ENCODE peak calls at places on chromosomes 5 and 9, in eight cellular contexts. One of them, this sample, is unnamed.

GRCh38 chr9:96874947-96875459 is 20.7 kb upstream of the ZNF782 start:
- DNase-seq in tibial artery: no peak
- DNase-seq in GM12864: peak
- DNase-seq in bronchial epithelial cell: peak
- DNase-seq in fibroblast of mammary gland: peak
- DNase-seq in mucosa of descending colon: peak
- DNase-seq in dorsolateral prefrontal cortex: no peak
- DNase-seq in mesothelial cell of epicardium: no peak
- DNase-seq in this sample: no peak

GRCh38 chr5:35229076-35230042 is 928 bp downstream of the PRLR start:
- DNase-seq in tibial artery: no peak
- DNase-seq in GM12864: no peak
- DNase-seq in bronchial epithelial cell: no peak
- DNase-seq in fibroblast of mammary gland: peak
- DNase-seq in mucosa of descending colon: peak
- DNase-seq in dorsolateral prefrontal cortex: no peak
- DNase-seq in mesothelial cell of epicardium: peak
- DNase-seq in this sample: no peak

GRCh38 chr5:107469485-107469884 is 201.3 kb downstream of the EFNA5 start:
- DNase-seq in tibial artery: no peak
- DNase-seq in GM12864: no peak
- DNase-seq in bronchial epithelial cell: peak
- DNase-seq in fibroblast of mammary gland: peak
- DNase-seq in mucosa of descending colon: no peak
- DNase-seq in dorsolateral prefrontal cortex: no peak
- DNase-seq in mesothelial cell of epicardium: no peak
- DNase-seq in this sample: no peak

GRCh38 chr5:113513384-113514262 is at the start of gene YTHDC2:
- DNase-seq in tibial artery: peak
- DNase-seq in GM12864: peak
- DNase-seq in bronchial epithelial cell: peak
- DNase-seq in fibroblast of mammary gland: peak
- DNase-seq in mucosa of descending colon: peak
- DNase-seq in dorsolateral prefrontal cortex: peak
- DNase-seq in mesothelial cell of epicardium: peak
- DNase-seq in this sample: peak

GRCh38 chr9:127163409-127163808 is 41.0 kb upstream of the ANGPTL2 start:
- DNase-seq in tibial artery: no peak
- DNase-seq in GM12864: peak
- DNase-seq in bronchial epithelial cell: peak
- DNase-seq in fibroblast of mammary gland: peak
- DNase-seq in mucosa of descending colon: no peak
- DNase-seq in dorsolateral prefrontal cortex: peak
- DNase-seq in mesothelial cell of epicardium: no peak
- DNase-seq in this sample: no peak

GRCh38 chr9:2545881-2546490 is 75.6 kb upstream of the VLDLR start:
- DNase-seq in tibial artery: no peak
- DNase-seq in GM12864: no peak
- DNase-seq in bronchial epithelial cell: no peak
- DNase-seq in fibroblast of mammary gland: no peak
- DNase-seq in mucosa of descending colon: no peak
- DNase-seq in dorsolateral prefrontal cortex: no peak
- DNase-seq in mesothelial cell of epicardium: no peak
- DNase-seq in this sample: no peak

GRCh38 chr5:57891443-57891842 is 408.8 kb upstream of the ACTBL2 start:
- DNase-seq in tibial artery: no peak
- DNase-seq in GM12864: no peak
- DNase-seq in bronchial epithelial cell: no peak
- DNase-seq in fibroblast of mammary gland: no peak
- DNase-seq in mucosa of descending colon: no peak
- DNase-seq in dorsolateral prefrontal cortex: no peak
- DNase-seq in mesothelial cell of epicardium: no peak
- DNase-seq in this sample: no peak

GRCh38 chr5:107615173-107615856 is 55.4 kb downstream of the EFNA5 start:
- DNase-seq in tibial artery: no peak
- DNase-seq in GM12864: no peak
- DNase-seq in bronchial epithelial cell: no peak
- DNase-seq in fibroblast of mammary gland: no peak
- DNase-seq in mucosa of descending colon: no peak
- DNase-seq in dorsolateral prefrontal cortex: no peak
- DNase-seq in mesothelial cell of epicardium: no peak
- DNase-seq in this sample: no peak

GRCh38 chr5:146796144-146796543 is 82.4 kb downstream of the PPP2R2B start:
- DNase-seq in tibial artery: no peak
- DNase-seq in GM12864: no peak
- DNase-seq in bronchial epithelial cell: peak
- DNase-seq in fibroblast of mammary gland: no peak
- DNase-seq in mucosa of descending colon: no peak
- DNase-seq in dorsolateral prefrontal cortex: no peak
- DNase-seq in mesothelial cell of epicardium: no peak
- DNase-seq in this sample: no peak

GRCh38 chr9:109811876-109812275 is 31.9 kb downstream of the PALM2AKAP2 start:
- DNase-seq in tibial artery: no peak
- DNase-seq in GM12864: no peak
- DNase-seq in bronchial epithelial cell: no peak
- DNase-seq in fibroblast of mammary gland: no peak
- DNase-seq in mucosa of descending colon: no peak
- DNase-seq in dorsolateral prefrontal cortex: no peak
- DNase-seq in mesothelial cell of epicardium: no peak
- DNase-seq in this sample: no peak

GRCh38 chr5:31161772-31162171 is 31.7 kb upstream of the CDH6 start:
- DNase-seq in tibial artery: no peak
- DNase-seq in GM12864: no peak
- DNase-seq in bronchial epithelial cell: peak
- DNase-seq in fibroblast of mammary gland: no peak
- DNase-seq in mucosa of descending colon: peak
- DNase-seq in dorsolateral prefrontal cortex: no peak
- DNase-seq in mesothelial cell of epicardium: no peak
- DNase-seq in this sample: no peak

GRCh38 chr5:28190011-28190410 is 1151.6 kb upstream of the CDH9 start:
- DNase-seq in tibial artery: no peak
- DNase-seq in GM12864: no peak
- DNase-seq in bronchial epithelial cell: peak
- DNase-seq in fibroblast of mammary gland: no peak
- DNase-seq in mucosa of descending colon: no peak
- DNase-seq in dorsolateral prefrontal cortex: no peak
- DNase-seq in mesothelial cell of epicardium: no peak
- DNase-seq in this sample: no peak

GRCh38 chr5:174044855-174045254 is 651 bp upstream of the NSG2 start:
- DNase-seq in tibial artery: no peak
- DNase-seq in GM12864: no peak
- DNase-seq in bronchial epithelial cell: no peak
- DNase-seq in fibroblast of mammary gland: no peak
- DNase-seq in mucosa of descending colon: no peak
- DNase-seq in dorsolateral prefrontal cortex: no peak
- DNase-seq in mesothelial cell of epicardium: no peak
- DNase-seq in this sample: no peak

GRCh38 chr9:108479989-108480652 is 375.7 kb downstream of the ACTL7B start:
- DNase-seq in tibial artery: no peak
- DNase-seq in GM12864: no peak
- DNase-seq in bronchial epithelial cell: no peak
- DNase-seq in fibroblast of mammary gland: no peak
- DNase-seq in mucosa of descending colon: no peak
- DNase-seq in dorsolateral prefrontal cortex: no peak
- DNase-seq in mesothelial cell of epicardium: no peak
- DNase-seq in this sample: no peak

GRCh38 chr9:108476574-108476973 is 379.2 kb downstream of the ACTL7B start:
- DNase-seq in tibial artery: no peak
- DNase-seq in GM12864: no peak
- DNase-seq in bronchial epithelial cell: peak
- DNase-seq in fibroblast of mammary gland: peak
- DNase-seq in mucosa of descending colon: no peak
- DNase-seq in dorsolateral prefrontal cortex: no peak
- DNase-seq in mesothelial cell of epicardium: no peak
- DNase-seq in this sample: no peak

GRCh38 chr9:108477538-108478006 is 378.2 kb downstream of the ACTL7B start:
- DNase-seq in tibial artery: no peak
- DNase-seq in GM12864: no peak
- DNase-seq in bronchial epithelial cell: peak
- DNase-seq in fibroblast of mammary gland: peak
- DNase-seq in mucosa of descending colon: peak
- DNase-seq in dorsolateral prefrontal cortex: no peak
- DNase-seq in mesothelial cell of epicardium: no peak
- DNase-seq in this sample: no peak

GRCh38 chr9:108478871-108479332 is 376.9 kb downstream of the ACTL7B start:
- DNase-seq in tibial artery: no peak
- DNase-seq in GM12864: peak
- DNase-seq in bronchial epithelial cell: peak
- DNase-seq in fibroblast of mammary gland: peak
- DNase-seq in mucosa of descending colon: no peak
- DNase-seq in dorsolateral prefrontal cortex: no peak
- DNase-seq in mesothelial cell of epicardium: no peak
- DNase-seq in this sample: no peak

GRCh38 chr9:108478431-108478837 is 377.4 kb downstream of the ACTL7B start:
- DNase-seq in tibial artery: peak
- DNase-seq in GM12864: no peak
- DNase-seq in bronchial epithelial cell: peak
- DNase-seq in fibroblast of mammary gland: peak
- DNase-seq in mucosa of descending colon: peak
- DNase-seq in dorsolateral prefrontal cortex: no peak
- DNase-seq in mesothelial cell of epicardium: no peak
- DNase-seq in this sample: no peak
- TF ChIP-seq CTCF in tibial artery: peak
- TF ChIP-seq CTCF in GM12864: peak
- TF ChIP-seq CTCF in bronchial epithelial cell: peak
- TF ChIP-seq CTCF in fibroblast of mammary gland: no peak
- TF ChIP-seq CTCF in mucosa of descending colon: no peak
- TF ChIP-seq CTCF in dorsolateral prefrontal cortex: no peak
- TF ChIP-seq CTCF in mesothelial cell of epicardium: no peak
- TF ChIP-seq CTCF in this sample: no peak

DNA sequence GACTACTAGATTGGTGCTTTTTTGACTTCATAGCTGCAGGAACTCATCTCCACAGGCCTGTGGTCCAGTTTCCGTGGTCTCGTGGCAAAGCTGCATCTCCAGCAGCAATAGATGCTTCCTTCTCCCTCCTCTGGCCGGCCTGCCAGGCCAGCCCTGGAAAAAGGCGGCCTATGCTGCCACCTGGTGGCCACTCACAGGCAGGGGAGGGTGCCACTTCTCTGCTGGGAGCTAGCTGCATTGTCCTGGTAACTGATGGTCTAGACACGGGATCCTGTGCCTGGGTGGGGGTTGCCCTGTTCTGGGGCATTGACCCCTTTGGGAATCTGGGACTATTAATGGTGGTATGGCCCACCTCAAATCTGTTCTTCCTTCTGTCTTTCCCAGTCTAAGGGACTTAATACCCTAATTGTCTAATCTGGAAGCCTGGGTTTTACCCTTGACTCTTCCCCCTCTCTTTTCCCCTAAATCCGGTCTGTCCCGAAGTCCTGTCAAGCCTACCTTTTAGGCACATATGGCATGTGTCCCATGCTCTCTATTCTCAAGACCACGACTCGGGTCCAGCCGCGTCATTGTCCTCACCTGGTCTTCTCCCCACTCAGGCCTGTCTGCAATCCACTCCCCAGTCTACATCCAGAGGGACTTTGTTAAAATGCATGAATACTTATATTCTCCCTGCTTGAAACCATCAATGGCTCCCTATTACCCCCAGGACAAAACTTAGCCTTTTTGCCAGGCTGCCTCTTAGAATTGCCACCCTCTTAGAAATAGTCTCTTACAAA is 20.1 kb upstream of the PTGS1 start:
- DNase-seq in tibial artery: peak
- DNase-seq in GM12864: no peak
- DNase-seq in bronchial epithelial cell: peak
- DNase-seq in fibroblast of mammary gland: peak
- DNase-seq in mucosa of descending colon: peak
- DNase-seq in dorsolateral prefrontal cortex: peak
- DNase-seq in mesothelial cell of epicardium: peak
- DNase-seq in this sample: peak
- TF ChIP-seq CTCF in tibial artery: peak
- TF ChIP-seq CTCF in GM12864: peak
- TF ChIP-seq CTCF in bronchial epithelial cell: peak
- TF ChIP-seq CTCF in fibroblast of mammary gland: peak
- TF ChIP-seq CTCF in mucosa of descending colon: peak
- TF ChIP-seq CTCF in dorsolateral prefrontal cortex: peak
- TF ChIP-seq CTCF in mesothelial cell of epicardium: peak
- TF ChIP-seq CTCF in this sample: peak

GRCh38 chr5:105501315-105501714 is 1938.7 kb upstream of the NUDT12 start:
- DNase-seq in tibial artery: no peak
- DNase-seq in GM12864: no peak
- DNase-seq in bronchial epithelial cell: no peak
- DNase-seq in fibroblast of mammary gland: no peak
- DNase-seq in mucosa of descending colon: no peak
- DNase-seq in dorsolateral prefrontal cortex: no peak
- DNase-seq in mesothelial cell of epicardium: no peak
- DNase-seq in this sample: no peak

GRCh38 chr5:105508519-105508918 is 1945.9 kb upstream of the NUDT12 start:
- DNase-seq in tibial artery: no peak
- DNase-seq in GM12864: no peak
- DNase-seq in bronchial epithelial cell: peak
- DNase-seq in fibroblast of mammary gland: no peak
- DNase-seq in mucosa of descending colon: no peak
- DNase-seq in dorsolateral prefrontal cortex: no peak
- DNase-seq in mesothelial cell of epicardium: no peak
- DNase-seq in this sample: no peak

GRCh38 chr5:105503950-105504349 is 1941.4 kb upstream of the NUDT12 start:
- DNase-seq in tibial artery: no peak
- DNase-seq in GM12864: no peak
- DNase-seq in bronchial epithelial cell: peak
- DNase-seq in fibroblast of mammary gland: no peak
- DNase-seq in mucosa of descending colon: no peak
- DNase-seq in dorsolateral prefrontal cortex: no peak
- DNase-seq in mesothelial cell of epicardium: no peak
- DNase-seq in this sample: no peak

GRCh38 chr5:105506692-105507277 is 1944.2 kb upstream of the NUDT12 start:
- DNase-seq in tibial artery: no peak
- DNase-seq in GM12864: no peak
- DNase-seq in bronchial epithelial cell: peak
- DNase-seq in fibroblast of mammary gland: no peak
- DNase-seq in mucosa of descending colon: peak
- DNase-seq in dorsolateral prefrontal cortex: no peak
- DNase-seq in mesothelial cell of epicardium: no peak
- DNase-seq in this sample: peak
- TF ChIP-seq CTCF in tibial artery: no peak
- TF ChIP-seq CTCF in GM12864: no peak
- TF ChIP-seq CTCF in bronchial epithelial cell: peak
- TF ChIP-seq CTCF in fibroblast of mammary gland: no peak
- TF ChIP-seq CTCF in mucosa of descending colon: no peak
- TF ChIP-seq CTCF in dorsolateral prefrontal cortex: no peak
- TF ChIP-seq CTCF in mesothelial cell of epicardium: no peak
- TF ChIP-seq CTCF in this sample: peak

GRCh38 chr9:68507098-68507795 is 33.4 kb downstream of the TMEM252 start:
- DNase-seq in tibial artery: no peak
- DNase-seq in GM12864: no peak
- DNase-seq in bronchial epithelial cell: peak
- DNase-seq in fibroblast of mammary gland: peak
- DNase-seq in mucosa of descending colon: no peak
- DNase-seq in dorsolateral prefrontal cortex: no peak
- DNase-seq in mesothelial cell of epicardium: no peak
- DNase-seq in this sample: no peak
- TF ChIP-seq CTCF in tibial artery: peak
- TF ChIP-seq CTCF in GM12864: peak
- TF ChIP-seq CTCF in bronchial epithelial cell: peak
- TF ChIP-seq CTCF in fibroblast of mammary gland: peak
- TF ChIP-seq CTCF in mucosa of descending colon: peak
- TF ChIP-seq CTCF in dorsolateral prefrontal cortex: peak
- TF ChIP-seq CTCF in mesothelial cell of epicardium: peak
- TF ChIP-seq CTCF in this sample: peak

GRCh38 chr5:150753463-150753862 is 5.4 kb downstream of the DCTN4 start:
- DNase-seq in tibial artery: no peak
- DNase-seq in GM12864: no peak
- DNase-seq in bronchial epithelial cell: no peak
- DNase-seq in fibroblast of mammary gland: no peak
- DNase-seq in mucosa of descending colon: no peak
- DNase-seq in dorsolateral prefrontal cortex: no peak
- DNase-seq in mesothelial cell of epicardium: no peak
- DNase-seq in this sample: no peak
- TF ChIP-seq CTCF in tibial artery: no peak
- TF ChIP-seq CTCF in GM12864: no peak
- TF ChIP-seq CTCF in bronchial epithelial cell: no peak
- TF ChIP-seq CTCF in fibroblast of mammary gland: no peak
- TF ChIP-seq CTCF in mucosa of descending colon: no peak
- TF ChIP-seq CTCF in dorsolateral prefrontal cortex: no peak
- TF ChIP-seq CTCF in mesothelial cell of epicardium: no peak
- TF ChIP-seq CTCF in this sample: no peak

This sample was measured in glutamatergic neuron.